ENCODE peak calls at places on chromosomes 1 and 21, in seven cellular contexts. K is NCI-H510A; P is activated CD4-positive, alpha-beta T cell treated with anti-CD3 and anti-CD28 coated beads, Interleukin-2, amount 10 ng/mL, durations not matched to agents 7 days and 5 days; S is naive thymus-derived CD8-positive, alpha-beta T cell; G is iPS DF 6.9; T is activated gamma-delta T cell treated with Interleukin-2 at 50 U/mL for 16 hours; Z is NCI-H82. I is an unnamed sample.

GRCh38 chr1:161220002-161220401 is 3.4 kb downstream of the APOA2 start:
- DNase-seq in K (no peak), P (no peak), S (no peak), G (no peak), T (no peak), Z (no peak), I (no peak)

GRCh38 chr1:218658899-218659298 is 313.8 kb downstream of the TGFB2 start:
- DNase-seq in K (no peak), P (no peak), S (no peak), G (no peak), T (no peak), Z (no peak), I (peak)

GRCh38 chr21:46486481-46487000 is 27.9 kb downstream of the DIP2A start:
- DNase-seq in K (no peak), P (no peak), S (no peak), G (no peak), T (no peak), Z (no peak), I (no peak)

GRCh38 chr1:245717611-245718010 is 562.8 kb downstream of the KIF26B start:
- DNase-seq in K (no peak), P (no peak), S (no peak), G (no peak), T (no peak), Z (no peak), I (no peak)

GRCh38 chr1:228058981-228059535 is 23.4 kb upstream of the ARF1 start:
- DNase-seq in K (no peak), P (peak), S (peak), G (no peak), T (peak), Z (no peak), I (no peak)

GRCh38 chr1:177181280-177181630 is 10.5 kb downstream of the BRINP2 start:
- DNase-seq in K (no peak), P (no peak), S (no peak), G (no peak), T (no peak), Z (no peak), I (no peak)

GRCh38 chr1:36207339-36207738 is 16.9 kb upstream of the THRAP3 start:
- DNase-seq in K (no peak), P (no peak), S (no peak), G (no peak), T (no peak), Z (no peak), I (peak)

GRCh38 chr1:11406845-11407244 is 72.1 kb upstream of the DISP3 start:
- DNase-seq in K (no peak), P (no peak), S (no peak), G (no peak), T (no peak), Z (no peak), I (no peak)

GRCh38 chr1:65310078-65310587 is 790 bp downstream of the DNAJC6 start:
- DNase-seq in K (peak), P (no peak), S (no peak), G (peak), T (no peak), Z (peak), I (no peak)

GRCh38 chr1:26378088-26378878 is 5.7 kb upstream of the ZNF683 start:
- DNase-seq in K (no peak), P (peak), S (no peak), G (no peak), T (peak), Z (peak), I (peak)

GRCh38 chr1:21397813-21398188 is 42.1 kb upstream of the NBPF3 start:
- DNase-seq in K (no peak), P (peak), S (no peak), G (peak), T (no peak), Z (no peak), I (peak)

I was measured in M059J.